ENCODE peak calls at places on chromosomes 13 and 19, in six cellular contexts. C is K562, U is HepG2, J is GM12892, N is H1, E is GM12878. I is an unnamed sample.

GRCh38 chr13:97853550-97853949 is 99.9 kb upstream of the IPO5 start:
- DNase-seq in C (no peak), U (no peak), J (no peak), N (no peak), E (no peak), I (no peak)

GRCh38 chr13:44437356-44438233 is 64.0 kb downstream of the SERP2 start:
- DNase-seq in C (no peak), U (peak), J (no peak), N (no peak), E (no peak), I (no peak)

GRCh38 chr19:12947702-12948596 is 2.3 kb downstream of the RAD23A start:
- DNase-seq in C (no peak), U (no peak), J (no peak), N (no peak), E (no peak), I (no peak)

GRCh38 chr13:107999751-108000150 is 215.6 kb downstream of the LIG4 start:
- DNase-seq in C (no peak), U (no peak), J (no peak), N (no peak), E (no peak), I (no peak)

GRCh38 chr13:29543230-29544215 is 52.0 kb downstream of the SLC7A1 start:
- DNase-seq in C (peak), U (peak), J (peak), N (peak), E (peak), I (peak)

GRCh38 chr13:41059466-41059865 is 1.8 kb upstream of the WBP4 start:
- DNase-seq in C (no peak), U (no peak), J (no peak), N (no peak), E (no peak), I (no peak)

GRCh38 chr19:7337380-7338194 is 11.2 kb upstream of the ARHGEF18 start:
- DNase-seq in C (no peak), U (no peak), J (peak), N (no peak), E (peak), I (no peak)

GRCh38 chr13:96011291-96011875 is 41.8 kb downstream of the UGGT2 start:
- DNase-seq in C (no peak), U (no peak), J (no peak), N (no peak), E (no peak), I (no peak)

GRCh38 chr13:50387124-50387581 is 371.9 kb downstream of the KCNRG start:
- DNase-seq in C (peak), U (peak), J (no peak), N (no peak), E (no peak), I (no peak)

GRCh38 chr19:16828990-16829821 is at the start of gene SIN3B:
- DNase-seq in C (peak), U (peak), J (peak), N (peak), E (peak), I (peak)

GRCh38 chr19:5394907-5395505 is 54.4 kb upstream of the PTPRS start:
- DNase-seq in C (no peak), U (no peak), J (no peak), N (no peak), E (no peak), I (no peak)

GRCh38 chr13:30705672-30706071 is 29.7 kb upstream of the ALOX5AP start:
- DNase-seq in C (no peak), U (no peak), J (no peak), N (no peak), E (no peak), I (no peak)

GRCh38 chr13:40994581-40995230 is 24.4 kb downstream of the ELF1 start:
- DNase-seq in C (no peak), U (no peak), J (no peak), N (no peak), E (no peak), I (no peak)

GRCh38 chr19:48362716-48363499 is 832 bp downstream of the TMEM143 start:
- DNase-seq in C (peak), U (peak), J (peak), N (peak), E (peak), I (peak)

GRCh38 chr13:23707674-23708073 is 137.5 kb downstream of the TNFRSF19 start:
- DNase-seq in C (no peak), U (no peak), J (no peak), N (no peak), E (no peak), I (no peak)

GRCh38 chr19:10339380-10339960 is at the start of gene ICAM3:
- DNase-seq in C (no peak), U (no peak), J (peak), N (no peak), E (peak), I (peak)

GRCh38 chr19:17944301-17944700 is 11.5 kb downstream of the CCDC124 start:
- DNase-seq in C (no peak), U (no peak), J (no peak), N (no peak), E (no peak), I (no peak)

GRCh38 chr19:21483589-21484170 is 21.7 kb upstream of the ZNF429 start:
- DNase-seq in C (peak), U (no peak), J (no peak), N (peak), E (no peak), I (peak)

GRCh38 chr19:38412961-38413360 is 10.1 kb downstream of the FAM98C start:
- DNase-seq in C (peak), U (no peak), J (no peak), N (no peak), E (no peak), I (no peak)

GRCh38 chr19:38411041-38411712 is 8.3 kb downstream of the FAM98C start:
- DNase-seq in C (no peak), U (no peak), J (no peak), N (no peak), E (no peak), I (no peak)

GRCh38 chr19:38413416-38413815 is 10.5 kb downstream of the FAM98C start:
- DNase-seq in C (no peak), U (no peak), J (no peak), N (no peak), E (no peak), I (no peak)

GRCh38 chr19:38412491-38412890 is 9.6 kb downstream of the FAM98C start:
- DNase-seq in C (no peak), U (no peak), J (no peak), N (no peak), E (no peak), I (no peak)

DNA sequence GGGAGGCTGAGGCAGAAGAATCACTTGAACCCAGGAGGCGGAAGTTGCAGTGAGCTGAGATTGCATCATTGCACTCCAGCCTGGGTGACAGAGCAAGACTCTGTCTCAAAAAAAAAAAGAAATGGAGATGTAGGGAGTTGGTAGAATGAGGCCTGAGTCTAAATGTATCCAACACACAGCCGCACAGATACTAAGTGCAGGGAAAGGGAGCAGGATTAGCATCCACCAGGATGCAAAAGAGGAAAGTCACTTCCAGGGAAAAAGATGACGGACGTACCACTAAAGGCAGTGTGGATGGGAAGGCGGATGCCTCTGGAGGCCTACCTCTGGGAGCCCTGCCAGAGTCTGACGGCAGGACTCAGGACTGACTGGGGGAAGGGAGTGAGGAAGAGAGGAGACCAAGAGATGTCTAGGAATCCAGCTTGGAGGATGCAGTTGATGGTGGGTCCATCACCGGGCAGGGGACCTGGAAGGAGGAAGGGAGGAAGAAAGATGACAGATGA is 6.8 kb downstream of the FAM98C start:
- DNase-seq in C (no peak), U (no peak), J (no peak), N (no peak), E (no peak), I (no peak)
- TF ChIP-seq TAF1 in C (no peak), U (no peak), J (no peak), N (no peak), E (no peak), I (no peak)

GRCh38 chr13:49098198-49098597 is 121.9 kb upstream of the MLNR start:
- DNase-seq in C (no peak), U (no peak), J (no peak), N (no peak), E (no peak), I (no peak)
- TF ChIP-seq POLR2AphosphoS5 in C (no peak), U (no peak), J (no peak), N (no peak), E (no peak), I (no peak)

GRCh38 chr19:4371898-4372629 is 28.3 kb downstream of the SH3GL1 start:
- DNase-seq in C (no peak), U (no peak), J (no peak), N (no peak), E (no peak), I (no peak)

GRCh38 chr19:4372630-4373367 is 27.5 kb downstream of the SH3GL1 start:
- DNase-seq in C (no peak), U (no peak), J (no peak), N (no peak), E (no peak), I (no peak)

GRCh38 chr19:4369888-4370260 is 26.5 kb downstream of the MPND start:
- DNase-seq in C (no peak), U (no peak), J (peak), N (no peak), E (no peak), I (peak)

GRCh38 chr19:4370418-4371041 is 27.2 kb downstream of the MPND start:
- DNase-seq in C (no peak), U (no peak), J (no peak), N (no peak), E (no peak), I (no peak)

GRCh38 chr19:4371209-4371897 is 28.0 kb downstream of the MPND start:
- DNase-seq in C (no peak), U (no peak), J (no peak), N (no peak), E (no peak), I (no peak)
- TF ChIP-seq POLR2A in C (no peak), U (no peak), J (no peak), N (no peak), E (no peak), I (no peak)

DNA sequence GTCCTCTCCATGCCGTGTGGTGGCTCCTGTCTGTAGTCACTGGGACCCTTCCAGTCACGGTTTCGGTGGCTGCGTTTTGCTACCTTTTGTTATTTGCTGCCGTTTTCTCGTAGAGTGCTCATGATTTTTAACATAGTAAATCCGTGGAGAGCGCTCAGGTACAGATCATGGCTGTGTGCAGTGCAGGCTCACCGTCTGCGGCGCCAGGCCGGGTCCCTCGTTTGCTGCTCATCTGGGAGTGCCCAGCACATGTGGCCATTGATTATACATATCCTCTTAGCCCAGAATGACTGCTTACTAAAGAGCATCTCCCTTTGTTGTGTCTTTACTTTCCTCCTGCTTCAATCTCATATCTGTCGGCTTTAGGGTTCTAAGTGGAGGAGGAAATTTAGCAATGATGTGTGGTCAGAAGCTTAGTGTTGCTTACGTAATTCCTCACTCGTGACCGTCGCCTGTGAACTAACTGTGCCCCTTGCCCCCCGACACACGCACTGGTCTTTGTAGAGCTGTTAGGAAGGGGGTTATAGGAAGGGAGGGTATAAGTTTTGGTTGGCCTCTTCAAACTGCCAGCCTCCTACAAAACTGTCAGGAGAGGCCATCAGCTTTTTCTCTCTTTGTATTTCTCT is 31.8 kb downstream of the TFDP1 start:
- DNase-seq in C (no peak), U (no peak), J (no peak), N (no peak), E (no peak), I (no peak)
- TF ChIP-seq TAF1 in C (no peak), U (no peak), J (no peak), N (no peak), E (no peak), I (no peak)

GRCh38 chr13:37736040-37736439 is 133.5 kb downstream of the TRPC4 start:
- DNase-seq in C (no peak), U (no peak), J (no peak), N (no peak), E (no peak), I (no peak)
- TF ChIP-seq POLR2AphosphoS5 in C (no peak), U (no peak), J (no peak), N (no peak), E (no peak), I (no peak)

DNA sequence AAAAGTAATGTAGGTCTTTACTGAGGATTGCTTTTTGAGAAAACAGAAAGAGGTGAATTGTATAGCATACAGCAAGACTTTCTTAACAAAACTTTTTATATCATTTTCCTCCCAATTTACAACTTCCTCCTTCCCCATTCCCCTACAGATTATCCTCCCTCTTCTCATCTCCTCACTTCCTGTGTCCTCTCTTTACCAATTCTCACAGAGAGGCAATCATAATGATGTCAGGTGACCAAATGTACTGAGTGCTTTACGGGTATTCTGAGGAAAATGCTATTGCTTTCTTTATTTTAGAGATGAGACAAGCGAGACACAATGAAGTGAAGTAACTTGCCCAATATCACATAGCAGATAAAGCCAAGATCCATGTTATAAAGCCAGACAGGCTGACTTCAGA is 1.7 kb upstream of the MTMR6 start:
- DNase-seq in C (no peak), U (no peak), J (no peak), N (no peak), E (no peak), I (no peak)
- TF ChIP-seq POLR2A in C (no peak), U (no peak), J (no peak), N (no peak), E (no peak), I (no peak)

GRCh38 chr19:55638864-55639359 is 1.9 kb upstream of the ZNF580 start:
- DNase-seq in C (peak), U (peak), J (no peak), N (no peak), E (no peak), I (no peak)
- TF ChIP-seq TAF1 in C (no peak), U (no peak), J (no peak), N (peak), E (peak), I (peak)

GRCh38 chr19:29275266-29275665 is 62.3 kb upstream of the UQCRFS1 start:
- DNase-seq in C (no peak), U (no peak), J (no peak), N (no peak), E (no peak), I (no peak)

GRCh38 chr19:29277107-29277506 is 64.2 kb upstream of the UQCRFS1 start:
- DNase-seq in C (peak), U (no peak), J (peak), N (no peak), E (peak), I (peak)

GRCh38 chr19:29283366-29283765 is 70.4 kb upstream of the UQCRFS1 start:
- DNase-seq in C (no peak), U (no peak), J (no peak), N (no peak), E (no peak), I (no peak)

GRCh38 chr19:29273000-29273691 is 60.2 kb upstream of the UQCRFS1 start:
- DNase-seq in C (no peak), U (no peak), J (no peak), N (no peak), E (no peak), I (no peak)

GRCh38 chr19:29278716-29279115 is 65.8 kb upstream of the UQCRFS1 start:
- DNase-seq in C (no peak), U (no peak), J (no peak), N (no peak), E (no peak), I (no peak)
- TF ChIP-seq POLR2AphosphoS5 in C (no peak), U (no peak), J (no peak), N (no peak), E (no peak), I (no peak)

DNA sequence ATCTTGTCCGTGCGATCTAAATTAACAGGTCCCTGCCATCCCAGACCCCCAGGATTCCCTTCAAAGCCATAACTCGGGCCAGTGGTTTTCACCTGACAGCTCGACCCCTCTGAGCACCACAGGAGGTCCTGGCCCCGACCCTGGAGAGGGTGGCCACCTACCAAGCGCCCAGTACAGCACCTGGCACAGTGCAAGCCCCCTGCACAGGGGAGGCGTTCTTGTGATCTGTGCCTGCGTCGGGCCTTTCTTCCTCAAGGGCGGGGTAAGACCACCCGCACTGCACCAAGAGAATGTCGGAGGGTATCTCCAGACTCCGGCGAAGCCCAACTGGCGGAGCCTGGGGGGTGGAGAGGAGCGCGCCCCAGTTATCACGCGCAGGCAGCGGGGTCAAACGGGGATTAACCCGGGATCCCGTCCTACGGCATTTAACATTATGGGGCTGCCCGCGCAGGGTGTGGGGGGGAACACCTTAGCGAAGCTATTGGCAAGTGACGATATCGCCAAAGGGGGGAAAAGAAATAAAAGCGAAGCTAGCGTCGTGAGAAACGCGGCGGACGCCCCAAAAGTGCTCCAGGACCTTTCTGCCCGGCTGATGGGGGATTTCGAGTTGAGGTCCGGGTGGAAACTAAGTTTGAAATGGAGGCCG is 1.3 kb upstream of the HNRNPL start:
- DNase-seq in C (peak), U (no peak), J (no peak), N (no peak), E (no peak), I (no peak)
- TF ChIP-seq POLR2A in C (peak), U (no peak), J (peak), N (no peak), E (peak), I (no peak)

I was measured in GM12891.